ENCODE peak calls at places on chromosomes 12 and 14, in nine cellular contexts. B is HEK293T; U is HT-29; C is uterus; N is AG09319; A is AML-193; M is epithelial cell of esophagus; G is CD4-positive, alpha-beta T cell; Q is WTC11. R is an unnamed sample.

GRCh38 chr12:110022980-110023633 is 23.9 kb downstream of the ANKRD13A start:
- DNase-seq in B (no peak), U (no peak), C (no peak), N (peak; percentile 49), A (no peak), M (peak; percentile 27), G (no peak), Q (no peak), R (no peak)

GRCh38 chr14:89146291-89146690 is 270.7 kb downstream of the FOXN3 start:
- DNase-seq in B (no peak), U (no peak), C (no peak), N (no peak), A (no peak), M (no peak), G (no peak), Q (no peak), R (no peak)

GRCh38 chr14:101559624-101560533 is 1.4 kb upstream of the DIO3 start:
- DNase-seq in B (no peak), U (peak; percentile 24), C (peak; percentile 70), N (no peak), A (no peak), M (no peak), G (no peak), Q (peak; percentile 60), R (peak; percentile 86)

GRCh38 chr14:77039285-77040058 is 11.0 kb upstream of the IRF2BPL start:
- DNase-seq in B (no peak), U (no peak), C (no peak), N (peak; percentile 55), A (no peak), M (no peak), G (no peak), Q (no peak), R (peak; percentile 73)

GRCh38 chr12:12724421-12725085 is 7.4 kb downstream of the CDKN1B start:
- DNase-seq in B (no peak), U (no peak), C (no peak), N (no peak), A (no peak), M (no peak), G (no peak), Q (no peak), R (no peak)

GRCh38 chr12:44127966-44128365 is 292.1 kb downstream of the TMEM117 start:
- DNase-seq in B (no peak), U (no peak), C (no peak), N (no peak), A (no peak), M (no peak), G (no peak), Q (no peak), R (no peak)

GRCh38 chr12:54383041-54383609 is 1.4 kb downstream of the ZNF385A start:
- DNase-seq in B (no peak), U (no peak), C (no peak), N (peak; percentile 78), A (peak; percentile 63), M (peak; percentile 99), G (no peak), Q (no peak), R (no peak)

GRCh38 chr12:100826323-100826722 is 31.7 kb downstream of the ANO4 start:
- DNase-seq in B (peak; percentile 16), U (peak; percentile 59), C (peak; percentile 15), N (no peak), A (no peak), M (peak; percentile 74), G (no peak), Q (peak; percentile 70), R (peak; percentile 79)

GRCh38 chr12:130201037-130201436 is 38.8 kb downstream of the FZD10 start:
- DNase-seq in B (no peak), U (no peak), C (no peak), N (no peak), A (no peak), M (no peak), G (no peak), Q (no peak), R (no peak)

GRCh38 chr14:33689680-33690079 is 261.2 kb downstream of the EGLN3 start:
- DNase-seq in B (no peak), U (no peak), C (no peak), N (no peak), A (no peak), M (no peak), G (no peak), Q (no peak), R (no peak)

GRCh38 chr12:22667122-22667521 is 42.2 kb downstream of the ETNK1 start:
- DNase-seq in B (no peak), U (no peak), C (no peak), N (no peak), A (no peak), M (no peak), G (no peak), Q (no peak), R (no peak)

GRCh38 chr12:68613209-68613904 is 2.7 kb downstream of the RAP1B start:
- DNase-seq in B (no peak), U (no peak), C (no peak), N (no peak), A (no peak), M (no peak), G (peak; percentile 35), Q (no peak), R (peak; percentile 10)

GRCh38 chr12:55742719-55743130 is at the start of gene GDF11:
- DNase-seq in B (peak; percentile 72), U (peak; percentile 48), C (peak; percentile 85), N (no peak), A (peak; percentile 55), M (peak; percentile 76), G (peak; percentile 69), Q (peak; percentile 79), R (peak; percentile 93)

GRCh38 chr14:101475468-101476257 is 85.6 kb upstream of the DIO3 start:
- DNase-seq in B (no peak), U (peak; percentile 27), C (peak; percentile 59), N (peak; percentile 61), A (peak; percentile 1), M (peak; percentile 67), G (no peak), Q (no peak), R (peak; percentile 64)

GRCh38 chr12:9669019-9669326 is 540 bp upstream of the CLEC2D start:
- DNase-seq in B (no peak), U (no peak), C (no peak), N (no peak), A (no peak), M (no peak), G (no peak), Q (no peak), R (no peak)

GRCh38 chr14:22918519-22918808 is 485 bp downstream of the RBM23 start:
- DNase-seq in B (no peak), U (no peak), C (no peak), N (no peak), A (no peak), M (no peak), G (no peak), Q (peak; percentile 20), R (no peak)

GRCh38 chr12:45168976-45169375 is 46.9 kb upstream of the ANO6 start:
- DNase-seq in B (no peak), U (no peak), C (no peak), N (no peak), A (no peak), M (no peak), G (no peak), Q (no peak), R (no peak)